ENCODE peak calls at places on chromosomes 11 and 22, in four cellular contexts. One of them, this sample, is unnamed.

GRCh38 chr11:9015677-9016076 is 11.9 kb upstream of the NRIP3 start:
- DNase-seq in HepG2: peak
- DNase-seq in GM12878: peak
- DNase-seq in SK-N-SH: peak
- DNase-seq in this sample: peak

GRCh38 chr22:26707581-26707980 is 50.2 kb downstream of the MIAT start:
- DNase-seq in GM12878: no peak
- DNase-seq in SK-N-SH: no peak
- DNase-seq in HepG2: no peak
- DNase-seq in this sample: no peak

GRCh38 chr11:133905677-133906156 is 51.1 kb downstream of the IGSF9B start:
- DNase-seq in SK-N-SH: no peak
- DNase-seq in HepG2: no peak
- DNase-seq in GM12878: no peak
- DNase-seq in this sample: no peak

GRCh38 chr11:95576149-95576851 is 213.3 kb downstream of the FAM76B start:
- DNase-seq in SK-N-SH: no peak
- DNase-seq in HepG2: no peak
- DNase-seq in GM12878: no peak
- DNase-seq in this sample: no peak

GRCh38 chr11:116434986-116435385 is 337.8 kb downstream of the BUD13 start:
- DNase-seq in GM12878: no peak
- DNase-seq in SK-N-SH: no peak
- DNase-seq in HepG2: no peak
- DNase-seq in this sample: no peak

GRCh38 chr11:11313426-11313825 is 39.6 kb downstream of the CSNK2A3 start:
- DNase-seq in GM12878: no peak
- DNase-seq in HepG2: peak
- DNase-seq in SK-N-SH: no peak
- DNase-seq in this sample: no peak

GRCh38 chr11:104713366-104713765 is 184.9 kb downstream of the CASP12 start:
- DNase-seq in HepG2: no peak
- DNase-seq in SK-N-SH: no peak
- DNase-seq in GM12878: no peak
- DNase-seq in this sample: no peak

GRCh38 chr11:77999446-77999845 is 5.0 kb upstream of the INTS4 start:
- DNase-seq in HepG2: no peak
- DNase-seq in SK-N-SH: no peak
- DNase-seq in GM12878: no peak
- DNase-seq in this sample: no peak

GRCh38 chr22:45131749-45132148 is 32.0 kb upstream of the NUP50 start:
- DNase-seq in SK-N-SH: no peak
- DNase-seq in GM12878: no peak
- DNase-seq in HepG2: no peak
- DNase-seq in this sample: no peak

GRCh38 chr11:28303477-28304191 is 195.4 kb downstream of the METTL15 start:
- DNase-seq in SK-N-SH: no peak
- DNase-seq in HepG2: no peak
- DNase-seq in GM12878: no peak
- DNase-seq in this sample: no peak

GRCh38 chr11:91528965-91529364 is 695.7 kb upstream of the FAT3 start:
- DNase-seq in GM12878: no peak
- DNase-seq in SK-N-SH: no peak
- DNase-seq in HepG2: no peak
- DNase-seq in this sample: no peak

GRCh38 chr11:99773646-99774045 is 752.9 kb downstream of the CNTN5 start:
- DNase-seq in GM12878: no peak
- DNase-seq in HepG2: peak
- DNase-seq in SK-N-SH: no peak
- DNase-seq in this sample: no peak

GRCh38 chr11:111368285-111368560 is 10.9 kb downstream of the POU2AF1 start:
- DNase-seq in GM12878: no peak
- DNase-seq in SK-N-SH: no peak
- DNase-seq in HepG2: no peak
- DNase-seq in this sample: no peak

GRCh38 chr22:38417252-38418060 is 37.5 kb downstream of the KCNJ4 start:
- DNase-seq in SK-N-SH: no peak
- DNase-seq in HepG2: no peak
- DNase-seq in GM12878: no peak
- DNase-seq in this sample: no peak

GRCh38 chr11:47144541-47144940 is 32.1 kb downstream of the ARFGAP2 start:
- DNase-seq in HepG2: no peak
- DNase-seq in SK-N-SH: no peak
- DNase-seq in GM12878: no peak
- DNase-seq in this sample: no peak

GRCh38 chr11:132402056-132402684 is 1031.8 kb downstream of the NTM start:
- DNase-seq in GM12878: peak
- DNase-seq in SK-N-SH: peak
- DNase-seq in HepG2: no peak
- DNase-seq in this sample: no peak

GRCh38 chr11:41222236-41222635 is 237.2 kb downstream of the LRRC4C start:
- DNase-seq in GM12878: no peak
- DNase-seq in HepG2: no peak
- DNase-seq in SK-N-SH: no peak
- DNase-seq in this sample: no peak

GRCh38 chr11:131609317-131609716 is 238.9 kb downstream of the NTM start:
- DNase-seq in SK-N-SH: no peak
- DNase-seq in HepG2: no peak
- DNase-seq in GM12878: no peak
- DNase-seq in this sample: no peak

GRCh38 chr22:40720538-40721256 is 41.4 kb downstream of the MCHR1 start:
- DNase-seq in GM12878: no peak
- DNase-seq in HepG2: no peak
- DNase-seq in SK-N-SH: no peak
- DNase-seq in this sample: no peak

GRCh38 chr11:68436985-68437926 is 23.3 kb upstream of the PPP6R3 start:
- DNase-seq in GM12878: no peak
- DNase-seq in HepG2: no peak
- DNase-seq in SK-N-SH: no peak
- DNase-seq in this sample: peak

GRCh38 chr11:7484645-7485044 is 661 bp upstream of the OLFML1 start:
- DNase-seq in SK-N-SH: no peak
- DNase-seq in GM12878: no peak
- DNase-seq in HepG2: no peak
- DNase-seq in this sample: no peak

GRCh38 chr11:33444835-33445594 is 187.8 kb downstream of the HIPK3 start:
- DNase-seq in HepG2: no peak
- DNase-seq in SK-N-SH: no peak
- DNase-seq in GM12878: no peak
- DNase-seq in this sample: no peak

DNA sequence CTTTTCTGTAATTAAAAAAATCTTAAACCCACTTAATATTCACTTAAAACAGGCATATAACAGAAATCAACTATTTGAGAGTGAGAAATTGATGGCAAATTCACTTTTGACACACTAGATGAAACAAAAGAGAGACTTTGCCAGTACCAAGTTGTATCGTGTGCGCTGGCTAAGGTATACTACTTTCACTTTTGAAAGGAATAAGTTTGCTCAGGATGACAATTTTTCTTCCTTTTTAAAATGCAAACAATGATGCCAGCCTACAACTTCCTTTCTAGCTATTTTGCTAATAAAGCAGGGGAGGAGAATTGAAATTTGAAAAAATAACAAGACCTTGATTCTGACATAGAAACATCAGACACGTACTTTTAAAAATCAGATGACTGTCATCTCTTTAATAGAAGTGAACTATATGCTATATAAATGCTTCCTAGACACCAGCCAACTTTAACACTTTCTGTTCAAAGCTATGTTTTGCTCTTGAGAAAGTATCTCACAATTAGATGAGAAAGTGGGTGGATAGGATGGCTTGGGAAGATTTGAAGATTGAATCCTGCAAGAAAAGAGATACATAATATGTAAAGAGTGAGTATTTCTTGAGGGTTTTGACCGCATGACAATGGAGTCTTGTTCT is 41.6 kb upstream of the BLID start:
- DNase-seq in HepG2: no peak
- DNase-seq in SK-N-SH: no peak
- DNase-seq in GM12878: no peak
- DNase-seq in this sample: no peak
- TF ChIP-seq NFIC in HepG2: no peak
- TF ChIP-seq NFIC in SK-N-SH: no peak
- TF ChIP-seq NFIC in GM12878: no peak
- TF ChIP-seq NFIC in this sample: no peak

GRCh38 chr11:74357449-74357848 is 40.8 kb downstream of the PGM2L1 start:
- DNase-seq in GM12878: no peak
- DNase-seq in SK-N-SH: no peak
- DNase-seq in HepG2: no peak
- DNase-seq in this sample: no peak

GRCh38 chr11:74354036-74354435 is 42.6 kb upstream of the P4HA3 start:
- DNase-seq in SK-N-SH: peak
- DNase-seq in HepG2: no peak
- DNase-seq in GM12878: no peak
- DNase-seq in this sample: no peak
- TF ChIP-seq NFIC in SK-N-SH: no peak
- TF ChIP-seq NFIC in HepG2: no peak
- TF ChIP-seq NFIC in GM12878: no peak
- TF ChIP-seq NFIC in this sample: no peak

GRCh38 chr11:1807628-1807995 is 27.2 kb upstream of the SYT8 start:
- DNase-seq in SK-N-SH: no peak
- DNase-seq in GM12878: no peak
- DNase-seq in HepG2: no peak
- DNase-seq in this sample: peak
- TF ChIP-seq NFIC in SK-N-SH: no peak
- TF ChIP-seq NFIC in GM12878: no peak
- TF ChIP-seq NFIC in HepG2: no peak
- TF ChIP-seq NFIC in this sample: no peak

GRCh38 chr11:118435233-118435892 is 929 bp upstream of the KMT2A start:
- DNase-seq in HepG2: peak
- DNase-seq in SK-N-SH: peak
- DNase-seq in GM12878: no peak
- DNase-seq in this sample: peak
- TF ChIP-seq NFIC in HepG2: no peak
- TF ChIP-seq NFIC in SK-N-SH: no peak
- TF ChIP-seq NFIC in GM12878: no peak
- TF ChIP-seq NFIC in this sample: no peak

GRCh38 chr22:46192210-46192993 is 42.1 kb downstream of the PPARA start:
- DNase-seq in GM12878: no peak
- DNase-seq in HepG2: no peak
- DNase-seq in SK-N-SH: no peak
- DNase-seq in this sample: no peak

GRCh38 chr22:46196268-46196667 is 45.9 kb downstream of the PPARA start:
- DNase-seq in GM12878: no peak
- DNase-seq in HepG2: no peak
- DNase-seq in SK-N-SH: peak
- DNase-seq in this sample: no peak

GRCh38 chr22:46193898-46194310 is 43.6 kb downstream of the PPARA start:
- DNase-seq in GM12878: no peak
- DNase-seq in SK-N-SH: peak
- DNase-seq in HepG2: no peak
- DNase-seq in this sample: peak

GRCh38 chr22:46198274-46198673 is 47.9 kb downstream of the PPARA start:
- DNase-seq in GM12878: no peak
- DNase-seq in SK-N-SH: no peak
- DNase-seq in HepG2: no peak
- DNase-seq in this sample: no peak

DNA sequence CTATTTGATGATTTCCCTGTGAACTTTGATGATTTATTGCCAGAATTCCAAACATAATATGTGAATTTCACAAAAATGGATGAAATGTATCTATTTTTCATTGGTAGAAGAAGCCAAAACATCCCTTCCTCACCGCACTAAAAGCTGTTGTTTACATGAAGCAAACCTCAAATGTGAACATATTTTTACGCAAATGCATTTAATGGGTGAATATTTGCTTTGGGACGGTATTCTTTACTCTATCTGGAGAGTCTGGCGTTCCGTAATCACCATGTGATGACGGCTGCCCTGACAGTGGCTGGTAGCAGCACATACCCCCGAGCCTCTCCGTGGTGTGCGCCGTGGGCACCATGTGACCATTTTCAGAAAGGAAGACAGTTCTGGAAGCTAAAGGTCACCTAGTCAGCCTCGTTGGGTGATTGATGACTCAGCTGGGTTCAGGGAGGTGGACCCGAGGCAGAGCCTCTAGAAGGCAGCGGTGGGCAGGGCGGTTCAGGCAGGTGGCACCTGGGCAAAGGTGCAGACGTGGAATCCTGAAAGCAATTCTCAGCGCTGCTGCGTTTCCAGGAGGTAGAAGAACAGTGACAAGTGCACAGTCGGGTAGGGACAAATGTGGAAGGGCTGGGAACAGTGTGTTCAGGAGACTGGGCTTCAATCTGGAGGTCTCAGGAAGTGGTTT is 45.3 kb downstream of the PPARA start:
- DNase-seq in SK-N-SH: no peak
- DNase-seq in HepG2: no peak
- DNase-seq in GM12878: no peak
- DNase-seq in this sample: no peak
- TF ChIP-seq NFIC in SK-N-SH: no peak
- TF ChIP-seq NFIC in HepG2: no peak
- TF ChIP-seq NFIC in GM12878: no peak
- TF ChIP-seq NFIC in this sample: no peak

GRCh38 chr22:23256138-23256932 is 76.0 kb downstream of the BCR start:
- DNase-seq in GM12878: no peak
- DNase-seq in SK-N-SH: no peak
- DNase-seq in HepG2: no peak
- DNase-seq in this sample: peak
- TF ChIP-seq NFIC in GM12878: no peak
- TF ChIP-seq NFIC in SK-N-SH: no peak
- TF ChIP-seq NFIC in HepG2: no peak
- TF ChIP-seq NFIC in this sample: no peak

GRCh38 chr22:49720279-49720959 is 107.3 kb downstream of the BRD1 start:
- DNase-seq in SK-N-SH: no peak
- DNase-seq in GM12878: no peak
- DNase-seq in HepG2: no peak
- DNase-seq in this sample: no peak
- TF ChIP-seq NFIC in SK-N-SH: no peak
- TF ChIP-seq NFIC in GM12878: no peak
- TF ChIP-seq NFIC in HepG2: no peak
- TF ChIP-seq NFIC in this sample: no peak

GRCh38 chr11:60985991-60986915 is 14.8 kb downstream of the CD6 start:
- DNase-seq in HepG2: no peak
- DNase-seq in SK-N-SH: no peak
- DNase-seq in GM12878: no peak
- DNase-seq in this sample: no peak
- TF ChIP-seq NFIC in HepG2: no peak
- TF ChIP-seq NFIC in SK-N-SH: no peak
- TF ChIP-seq NFIC in GM12878: no peak
- TF ChIP-seq NFIC in this sample: no peak